ENCODE peak calls at places on chromosomes 6 and 20, in four cellular contexts. F, I, U and V are unnamed samples.

GRCh38 chr6:150925655-150925928 is 60.1 kb downstream of the MTHFD1L start:
- DNase-seq in F (no peak), I (no peak), U (no peak), V (no peak)

GRCh38 chr20:19251506-19251905 is 39.1 kb downstream of the SLC24A3 start:
- DNase-seq in F (no peak), I (no peak), U (no peak), V (no peak)

GRCh38 chr6:31354248-31354647 is 2.7 kb downstream of the HLA-B start:
- DNase-seq in F (no peak), I (no peak), U (no peak), V (no peak)

GRCh38 chr6:30006170-30007131 is 54.6 kb upstream of the POLR1H start:
- DNase-seq in F (peak), I (no peak), U (no peak), V (no peak)

GRCh38 chr6:72622094-72622540 is 253 bp downstream of the KCNQ5 start:
- DNase-seq in F (peak), I (no peak), U (peak), V (peak)

GRCh38 chr6:26420607-26421235 is 18.6 kb downstream of the BTN3A1 start:
- DNase-seq in F (peak), I (no peak), U (peak), V (peak)

GRCh38 chr20:57000441-57000968 is 265.9 kb downstream of the BMP7 start:
- DNase-seq in F (no peak), I (no peak), U (no peak), V (no peak)

GRCh38 chr6:141309295-141309694 is 823.4 kb upstream of the GJE1 start:
- DNase-seq in F (peak), I (no peak), U (peak), V (peak)

GRCh38 chr6:47048638-47049037 is 6.5 kb upstream of the ADGRF1 start:
- DNase-seq in F (no peak), I (no peak), U (no peak), V (no peak)

GRCh38 chr20:23049933-23050838 is 714 bp upstream of the THBD start:
- DNase-seq in F (no peak), I (no peak), U (no peak), V (no peak)

GRCh38 chr6:125038925-125039324 is 76.7 kb downstream of the RNF217 start:
- DNase-seq in F (no peak), I (no peak), U (no peak), V (no peak)

GRCh38 chr20:14470231-14470894 is 133.0 kb upstream of the FLRT3 start:
- DNase-seq in F (no peak), I (no peak), U (no peak), V (no peak)

GRCh38 chr20:58389324-58389967 is 417 bp downstream of the VAPB start:
- DNase-seq in F (no peak), I (no peak), U (peak), V (peak)

GRCh38 chr20:57586370-57586793 is 25.5 kb downstream of the PCK1 start:
- DNase-seq in F (no peak), I (no peak), U (no peak), V (no peak)

GRCh38 chr6:44696686-44697085 is 309.2 kb downstream of the CDC5L start:
- DNase-seq in F (no peak), I (no peak), U (no peak), V (no peak)

GRCh38 chr6:129621252-129621651 is 88.7 kb downstream of the ARHGAP18 start:
- DNase-seq in F (no peak), I (no peak), U (peak), V (peak)

GRCh38 chr20:31644701-31645100 is 7.0 kb downstream of the COX4I2 start:
- DNase-seq in F (no peak), I (no peak), U (peak), V (no peak)

GRCh38 chr20:13017883-13018535 is 9.2 kb downstream of the SPTLC3 start:
- DNase-seq in F (peak), I (no peak), U (no peak), V (no peak)

GRCh38 chr6:24981385-24981758 is 45.6 kb upstream of the RIPOR2 start:
- DNase-seq in F (no peak), I (no peak), U (peak), V (no peak)

GRCh38 chr6:345747-346388 is 45.7 kb upstream of the IRF4 start:
- DNase-seq in F (no peak), I (no peak), U (no peak), V (no peak)

GRCh38 chr6:138572200-138572875 is 73.0 kb upstream of the NHSL1 start:
- DNase-seq in F (peak), I (peak), U (peak), V (no peak)

GRCh38 chr20:57250607-57251343 is 15.7 kb downstream of the BMP7 start:
- DNase-seq in F (no peak), I (no peak), U (peak), V (peak)

GRCh38 chr20:34089655-34090324 is 22.3 kb downstream of the EIF2S2 start:
- DNase-seq in F (no peak), I (no peak), U (no peak), V (no peak)

GRCh38 chr6:41652876-41653641 is 14.8 kb downstream of the MDFI start:
- DNase-seq in F (no peak), I (no peak), U (no peak), V (no peak)

GRCh38 chr6:40779399-40779798 is 192.2 kb upstream of the LRFN2 start:
- DNase-seq in F (peak), I (peak), U (no peak), V (no peak)

GRCh38 chr6:166640342-166641043 is 13.4 kb upstream of the RPS6KA2 start:
- DNase-seq in F (no peak), I (no peak), U (peak), V (no peak)

GRCh38 chr6:4018194-4019111 is 60.5 kb downstream of the FAM217A start:
- DNase-seq in F (peak), I (peak), U (peak), V (peak)

GRCh38 chr6:25981529-25982263 is 19.1 kb downstream of the TRIM38 start:
- DNase-seq in F (no peak), I (no peak), U (no peak), V (no peak)

GRCh38 chr20:43942213-43942590 is 27.6 kb downstream of the TOX2 start:
- DNase-seq in F (no peak), I (no peak), U (no peak), V (no peak)

GRCh38 chr20:17083738-17084137 is 143.1 kb upstream of the PCSK2 start:
- DNase-seq in F (no peak), I (no peak), U (peak), V (no peak)

GRCh38 chr20:32207626-32208498 is at the start of the genes PLAGL2 and POFUT1:
- DNase-seq in F (peak), I (peak), U (peak), V (peak)

GRCh38 chr6:129575378-129576118 is 134.4 kb downstream of the ARHGAP18 start:
- DNase-seq in F (peak), I (peak), U (peak), V (no peak)

GRCh38 chr6:41448256-41448655 is 97.9 kb upstream of the FOXP4 start:
- DNase-seq in F (no peak), I (no peak), U (no peak), V (no peak)

GRCh38 chr6:148296746-148297145 is 45.9 kb upstream of the SASH1 start:
- DNase-seq in F (no peak), I (no peak), U (no peak), V (no peak)

GRCh38 chr6:70527071-70527737 is 39.5 kb upstream of the SDHAF4 start:
- DNase-seq in F (peak), I (peak), U (no peak), V (no peak)

GRCh38 chr20:21396921-21397340 is 395 bp downstream of the NKX2-4 start:
- DNase-seq in F (no peak), I (no peak), U (peak), V (no peak)

GRCh38 chr20:36644032-36644712 is 1.8 kb downstream of the SLA2 start:
- DNase-seq in F (no peak), I (no peak), U (no peak), V (peak)

GRCh38 chr6:42177514-42178364 is 4.6 kb downstream of the GUCA1A start:
- DNase-seq in F (no peak), I (no peak), U (no peak), V (no peak)

GRCh38 chr20:62709537-62709905 is 885 bp downstream of the NTSR1 start:
- DNase-seq in F (no peak), I (no peak), U (no peak), V (no peak)

GRCh38 chr20:62706857-62707256 is 1.8 kb upstream of the NTSR1 start:
- DNase-seq in F (no peak), I (no peak), U (no peak), V (no peak)

GRCh38 chr20:62707281-62707941 is 1.2 kb upstream of the NTSR1 start:
- DNase-seq in F (no peak), I (no peak), U (no peak), V (no peak)

GRCh38 chr20:62708591-62709536 is at the start of gene NTSR1:
- DNase-seq in F (peak), I (no peak), U (peak), V (no peak)

DNA sequence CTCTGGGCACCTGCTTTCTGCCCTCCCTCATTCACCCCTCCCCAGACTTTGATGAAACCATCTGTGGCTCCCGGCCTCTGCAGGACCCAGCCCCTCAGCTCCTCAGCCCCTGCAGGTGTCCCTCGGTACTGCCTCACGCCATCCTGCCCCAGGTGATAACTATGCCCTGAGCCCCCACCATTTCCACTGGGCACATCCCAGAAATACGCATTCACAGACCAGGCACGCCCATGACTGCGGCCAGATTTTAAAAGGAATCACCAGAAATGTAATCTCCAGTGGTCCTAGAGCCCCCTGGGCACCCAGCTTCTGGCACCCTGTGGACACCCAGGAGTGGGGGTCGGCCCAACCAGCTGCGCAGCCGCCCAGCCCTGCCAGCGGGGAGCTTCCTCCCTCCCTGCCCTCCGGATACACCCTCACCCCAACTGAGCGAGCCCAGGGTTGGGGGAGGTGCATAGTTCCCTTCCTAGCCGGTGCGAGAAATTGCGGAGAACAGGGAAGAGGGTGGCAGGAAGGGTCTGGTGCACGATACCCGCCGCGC is 585 bp upstream of the NTSR1 start:
- DNase-seq in F (no peak), I (no peak), U (peak), V (peak)
- TF ChIP-seq CTCF in F (peak), I (peak), U (peak), V (peak)

GRCh38 chr20:2244993-2245392 is 50.8 kb upstream of the TGM3 start:
- DNase-seq in F (no peak), I (no peak), U (no peak), V (no peak)
- TF ChIP-seq CTCF in F (no peak), I (no peak), U (no peak), V (no peak)

GRCh38 chr20:54106162-54106561 is 35.8 kb upstream of the BCAS1 start:
- DNase-seq in F (no peak), I (no peak), U (no peak), V (no peak)

GRCh38 chr20:54102543-54102942 is 32.1 kb upstream of the BCAS1 start:
- DNase-seq in F (no peak), I (no peak), U (no peak), V (no peak)

GRCh38 chr20:54103067-54103761 is 32.8 kb upstream of the BCAS1 start:
- DNase-seq in F (peak), I (no peak), U (peak), V (peak)

GRCh38 chr20:54105653-54106052 is 35.3 kb upstream of the BCAS1 start:
- DNase-seq in F (no peak), I (no peak), U (no peak), V (no peak)

GRCh38 chr20:54103762-54104600 is 33.6 kb upstream of the BCAS1 start:
- DNase-seq in F (no peak), I (no peak), U (no peak), V (no peak)
- TF ChIP-seq CTCF in F (no peak), I (no peak), U (no peak), V (no peak)

GRCh38 chr6:90086517-90086916 is 192.2 kb downstream of the GJA10 start:
- DNase-seq in F (no peak), I (no peak), U (no peak), V (no peak)
- TF ChIP-seq CTCF in F (no peak), I (no peak), U (peak), V (no peak)

DNA sequence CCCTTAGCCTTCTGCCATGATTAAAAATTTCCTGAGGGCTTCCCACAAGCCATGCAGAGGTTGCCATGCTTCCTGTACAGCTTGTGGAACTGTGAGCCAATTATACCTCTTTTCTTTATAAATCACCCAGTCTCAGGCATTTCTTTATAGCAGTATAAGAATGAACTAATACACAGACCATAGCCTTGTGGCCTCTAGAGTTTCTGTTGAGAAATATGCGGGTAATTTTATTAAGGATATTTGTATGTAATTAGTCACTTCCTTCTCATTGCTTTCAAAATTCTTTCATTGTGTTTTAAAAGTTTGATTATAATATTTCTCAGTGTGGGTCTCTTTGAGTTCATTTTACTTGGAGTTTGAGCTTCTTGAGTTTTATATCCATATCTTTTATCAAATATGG is 484.9 kb downstream of the COL12A1 start:
- DNase-seq in F (no peak), I (no peak), U (peak), V (no peak)
- TF ChIP-seq CTCF in F (no peak), I (no peak), U (no peak), V (no peak)